ENCODE peak calls at places on chromosomes 12 and 14, in four cellular contexts. W is right atrium auricular region, F is iris pigment epithelial cell, D is GOT3. M is an unnamed sample.

GRCh38 chr12:84842406-84843013 is 70.1 kb downstream of the SLC6A15 start:
- DNase-seq in F (peak), D (no peak), W (no peak), M (no peak)

GRCh38 chr12:52007158-52007921 is 594 bp downstream of the TAMALIN start:
- DNase-seq in D (no peak), W (no peak), F (no peak), M (no peak)

GRCh38 chr12:123049398-123050250 is 69.1 kb downstream of the ARL6IP4 start:
- DNase-seq in F (peak), W (no peak), D (no peak), M (no peak)

GRCh38 chr14:75011356-75012097 is 8.8 kb downstream of the EIF2B2 start:
- DNase-seq in W (no peak), D (no peak), F (peak), M (no peak)

GRCh38 chr12:105499223-105499622 is 168.7 kb downstream of the C12orf75 start:
- DNase-seq in D (no peak), F (no peak), W (no peak), M (no peak)

GRCh38 chr14:105148604-105149145 is 19.9 kb downstream of the JAG2 start:
- DNase-seq in W (no peak), F (no peak), D (no peak), M (no peak)

GRCh38 chr12:93767524-93767863 is 90.3 kb downstream of the CRADD start:
- DNase-seq in F (no peak), W (no peak), D (no peak), M (no peak)

GRCh38 chr14:99322731-99323599 is 51.0 kb upstream of the BCL11B start:
- DNase-seq in F (no peak), W (peak), D (no peak), M (peak)

GRCh38 chr14:31717294-31718085 is 156.3 kb downstream of the NUBPL start:
- DNase-seq in F (no peak), W (no peak), D (no peak), M (no peak)

GRCh38 chr12:95633049-95633545 is 81.8 kb upstream of the USP44 start:
- DNase-seq in D (no peak), F (peak), W (peak), M (no peak)

GRCh38 chr14:103204852-103205540 is 81.7 kb downstream of the TNFAIP2 start:
- DNase-seq in F (peak), W (no peak), D (no peak), M (no peak)

GRCh38 chr14:49594347-49595089 is 4.2 kb upstream of the LRR1 start:
- DNase-seq in W (no peak), F (peak), D (no peak), M (no peak)

GRCh38 chr12:6314776-6315175 is 4.3 kb downstream of the PLEKHG6 start:
- DNase-seq in F (no peak), W (no peak), D (no peak), M (no peak)

GRCh38 chr14:102138935-102139247 is 806 bp upstream of the WDR20 start:
- DNase-seq in W (no peak), F (no peak), D (no peak), M (no peak)

GRCh38 chr14:104220225-104221070 is 82.1 kb downstream of the KIF26A start:
- DNase-seq in F (no peak), W (no peak), D (no peak), M (no peak)

GRCh38 chr12:124410354-124411175 is 115.7 kb downstream of the RFLNA start:
- DNase-seq in F (no peak), D (no peak), W (no peak), M (no peak)

GRCh38 chr14:104937161-104937560 is 12.5 kb downstream of the PLD4 start:
- DNase-seq in W (no peak), D (no peak), F (no peak), M (no peak)

GRCh38 chr12:94262228-94263010 is 114.0 kb downstream of the PLXNC1 start:
- DNase-seq in F (peak), D (peak), W (peak), M (no peak)

GRCh38 chr14:101126376-101127130 is 223.0 kb upstream of the RTL1 start:
- DNase-seq in D (no peak), W (peak), F (no peak), M (peak)

GRCh38 chr14:106491851-106492250 is 965.5 kb downstream of the TMEM121 start:
- DNase-seq in W (no peak), D (no peak), F (no peak), M (no peak)

GRCh38 chr12:92002195-92002649 is 143.4 kb downstream of the BTG1 start:
- DNase-seq in D (no peak), W (no peak), F (no peak), M (no peak)

GRCh38 chr14:96501383-96501745 is 818 bp upstream of the PAPOLA start:
- DNase-seq in W (no peak), F (no peak), D (no peak), M (no peak)

GRCh38 chr14:50741571-50741970 is 73.5 kb upstream of the SAV1 start:
- DNase-seq in D (no peak), W (no peak), F (peak), M (no peak)

GRCh38 chr14:70027785-70028428 is 148.7 kb downstream of the SMOC1 start:
- DNase-seq in F (peak), D (no peak), W (peak), M (peak)

GRCh38 chr12:93860659-93861373 is 183.6 kb downstream of the CRADD start:
- DNase-seq in F (no peak), W (no peak), D (no peak), M (no peak)

GRCh38 chr14:105343194-105343593 is 28.6 kb downstream of the PACS2 start:
- DNase-seq in F (no peak), D (no peak), W (no peak), M (no peak)

GRCh38 chr12:3243376-3244084 is 166.4 kb downstream of the TSPAN9 start:
- DNase-seq in W (no peak), D (no peak), F (no peak), M (no peak)

GRCh38 chr14:92559486-92559885 is 45.9 kb downstream of the RIN3 start:
- DNase-seq in D (no peak), F (no peak), W (no peak), M (no peak)

GRCh38 chr14:30921305-30921704 is 46.9 kb downstream of the COCH start:
- DNase-seq in W (no peak), F (peak), D (no peak), M (no peak)